ENCODE peak calls at places on chromosome 9, in four cellular contexts. G, O, L and P are unnamed samples.

GRCh38 chr9:37951671-37952579 is 48.0 kb upstream of the SLC25A51 start:
- DNase-seq in G (no peak), O (no peak), L (no peak), P (no peak)

GRCh38 chr9:136119259-136120118 is 814 bp upstream of the TMEM250 start:
- DNase-seq in G (no peak), O (no peak), L (peak; percentile 68), P (no peak)

GRCh38 chr9:132181796-132182521 is 20.1 kb downstream of the NTNG2 start:
- DNase-seq in G (peak; percentile 67), O (no peak), L (no peak), P (no peak)

GRCh38 chr9:137127301-137128157 is 11.4 kb upstream of the GRIN1 start:
- DNase-seq in G (no peak), O (peak; percentile 32), L (no peak), P (no peak)

GRCh38 chr9:36029765-36030528 is 6.8 kb upstream of the RECK start:
- DNase-seq in G (no peak), O (no peak), L (peak; percentile 44), P (no peak)

GRCh38 chr9:124800306-124801259 is 23.6 kb downstream of the OLFML2A start:
- DNase-seq in G (peak; percentile 22), O (no peak), L (no peak), P (no peak)

GRCh38 chr9:98732801-98733200 is 24.1 kb upstream of the GABBR2 start:
- DNase-seq in G (no peak), O (no peak), L (no peak), P (no peak)

GRCh38 chr9:7273575-7273974 is 515.8 kb downstream of the KDM4C start:
- DNase-seq in G (peak; percentile 20), O (no peak), L (peak; percentile 7), P (peak; percentile 12)

GRCh38 chr9:130354378-130354777 is 88.8 kb downstream of the HMCN2 start:
- DNase-seq in G (no peak), O (no peak), L (no peak), P (no peak)

GRCh38 chr9:116447914-116448313 is 239.2 kb upstream of the TRIM32 start:
- DNase-seq in G (no peak), O (no peak), L (no peak), P (no peak)

GRCh38 chr9:101716629-101717028 is 21.8 kb downstream of the GRIN3A start:
- DNase-seq in G (no peak), O (no peak), L (no peak), P (no peak)

GRCh38 chr9:105039180-105039799 is 111.3 kb upstream of the ABCA1 start:
- DNase-seq in G (no peak), O (no peak), L (peak; percentile 19), P (no peak)

GRCh38 chr9:91555132-91555531 is 131.5 kb upstream of the NFIL3 start:
- DNase-seq in G (no peak), O (no peak), L (no peak), P (no peak)

GRCh38 chr9:4489919-4490704 is at the start of gene SLC1A1:
- DNase-seq in G (peak; percentile 32), O (peak; percentile 6), L (peak; percentile 69), P (peak; percentile 45)

GRCh38 chr9:134215709-134216448 is 51.5 kb upstream of the RNU6ATAC start:
- DNase-seq in G (no peak), O (no peak), L (no peak), P (no peak)

GRCh38 chr9:21695874-21696341 is 106.5 kb upstream of the MTAP start:
- DNase-seq in G (no peak), O (no peak), L (no peak), P (no peak)

GRCh38 chr9:89978185-89978584 is 373.4 kb downstream of the GADD45G start:
- DNase-seq in G (no peak), O (no peak), L (peak; percentile 29), P (peak; percentile 62)

GRCh38 chr9:106864533-106865143 is 1.7 kb downstream of the ZNF462 start:
- DNase-seq in G (no peak), O (no peak), L (peak; percentile 15), P (no peak)

GRCh38 chr9:137423810-137424291 is 658 bp downstream of the NOXA1 start:
- DNase-seq in G (no peak), O (no peak), L (peak; percentile 63), P (no peak)

GRCh38 chr9:26760675-26761074 is 131.9 kb downstream of the CAAP1 start:
- DNase-seq in G (no peak), O (no peak), L (no peak), P (no peak)

GRCh38 chr9:127876764-127877562 is 512 bp downstream of the AK1 start:
- DNase-seq in G (peak; percentile 66), O (no peak), L (no peak), P (no peak)

GRCh38 chr9:79581794-79582193 is 10.0 kb downstream of the TLE4 start:
- DNase-seq in G (no peak), O (peak; percentile 38), L (peak; percentile 82), P (no peak)

GRCh38 chr9:35406183-35406959 is 83.5 kb upstream of the RUSC2 start:
- DNase-seq in G (no peak), O (peak; percentile 19), L (no peak), P (no peak)

GRCh38 chr9:89422151-89422918 is 75.6 kb downstream of the SEMA4D start:
- DNase-seq in G (no peak), O (peak; percentile 75), L (no peak), P (no peak)

GRCh38 chr9:13447551-13448422 is 168.3 kb upstream of the MPDZ start:
- DNase-seq in G (no peak), O (no peak), L (no peak), P (no peak)

GRCh38 chr9:88875394-88875793 is 115.9 kb upstream of the S1PR3 start:
- DNase-seq in G (no peak), O (no peak), L (no peak), P (no peak)

GRCh38 chr9:130143279-130143893 is 28.8 kb upstream of the NCS1 start:
- DNase-seq in G (no peak), O (no peak), L (no peak), P (no peak)

GRCh38 chr9:136170291-136170901 is 34.5 kb downstream of the LHX3 start:
- DNase-seq in G (peak; percentile 14), O (peak; percentile 54), L (no peak), P (peak; percentile 74)

GRCh38 chr9:136171801-136172411 is 33.0 kb downstream of the LHX3 start:
- DNase-seq in G (no peak), O (no peak), L (no peak), P (no peak)

GRCh38 chr9:119020730-119021333 is 348.4 kb downstream of the BRINP1 start:
- DNase-seq in G (no peak), O (no peak), L (no peak), P (no peak)

GRCh38 chr9:106797299-106797698 is 65.7 kb upstream of the ZNF462 start:
- DNase-seq in G (no peak), O (no peak), L (no peak), P (no peak)

GRCh38 chr9:28120241-28121025 is 547.2 kb upstream of the C9orf72 start:
- DNase-seq in G (no peak), O (no peak), L (no peak), P (no peak)

GRCh38 chr9:9949368-9949767 is 663.4 kb downstream of the PTPRD start:
- DNase-seq in G (no peak), O (no peak), L (no peak), P (no peak)

GRCh38 chr9:129676970-129677369 is 11.5 kb downstream of the PRRX2 start:
- DNase-seq in G (no peak), O (no peak), L (no peak), P (no peak)

GRCh38 chr9:93020785-93021670 is 37.5 kb upstream of the SUSD3 start:
- DNase-seq in G (no peak), O (peak; percentile 49), L (peak; percentile 45), P (no peak)

GRCh38 chr9:137357166-137357565 is 55.1 kb upstream of the NRARP start:
- DNase-seq in G (no peak), O (no peak), L (no peak), P (no peak)

GRCh38 chr9:77897292-77897691 is 134.3 kb downstream of the GNAQ start:
- DNase-seq in G (no peak), O (no peak), L (no peak), P (peak; percentile 19)